ENCODE peak calls at places on chromosomes 2 and 18, in eight cellular contexts. X is fibroblast of the aortic adventitia, G is astrocyte of the cerebellum, V is K562, Q is endothelial cell of umbilical vein, W is tibial nerve, S is breast epithelium, T is ovary. R is an unnamed sample.

GRCh38 chr2:8656160-8656641 is 25.7 kb upstream of the ID2 start:
- DNase-seq in X (peak), G (no peak), V (no peak), Q (no peak), W (no peak), S (no peak), T (no peak), R (peak)

GRCh38 chr2:98692090-98692991 is 38.6 kb downstream of the MGAT4A start:
- DNase-seq in X (no peak), G (no peak), V (no peak), Q (no peak), W (no peak), S (no peak), T (no peak), R (no peak)

GRCh38 chr2:18559941-18560796 is at the start of gene RDH14:
- DNase-seq in X (peak), G (peak), V (peak), Q (peak), W (peak), S (peak), T (peak), R (peak)

GRCh38 chr2:62844311-62845090 is 139.0 kb downstream of the EHBP1 start:
- DNase-seq in X (no peak), G (no peak), V (no peak), Q (no peak), W (no peak), S (no peak), T (no peak), R (no peak)

GRCh38 chr18:32767400-32767799 is 5.4 kb downstream of the KLHL14 start:
- DNase-seq in X (no peak), G (no peak), V (no peak), Q (no peak), W (no peak), S (no peak), T (no peak), R (no peak)

GRCh38 chr18:74375999-74376398 is 60.4 kb downstream of the C18orf63 start:
- DNase-seq in X (no peak), G (no peak), V (no peak), Q (no peak), W (no peak), S (no peak), T (no peak), R (no peak)

GRCh38 chr2:226799211-226799975 is at the start of gene IRS1:
- DNase-seq in X (peak), G (peak), V (peak), Q (peak), W (no peak), S (peak), T (peak), R (peak)

GRCh38 chr2:120299561-120299960 is 46.4 kb upstream of the INHBB start:
- DNase-seq in X (no peak), G (no peak), V (no peak), Q (no peak), W (no peak), S (no peak), T (no peak), R (no peak)

GRCh38 chr2:105680357-105680756 is 64.4 kb upstream of the NCK2 start:
- DNase-seq in X (no peak), G (no peak), V (no peak), Q (no peak), W (no peak), S (no peak), T (no peak), R (no peak)

GRCh38 chr18:67199993-67200617 is 316.4 kb downstream of the DSEL start:
- DNase-seq in X (peak), G (peak), V (no peak), Q (peak), W (no peak), S (no peak), T (no peak), R (peak)

GRCh38 chr18:77106331-77106730 is 26.3 kb downstream of the MBP start:
- DNase-seq in X (no peak), G (no peak), V (peak), Q (no peak), W (no peak), S (no peak), T (no peak), R (no peak)

GRCh38 chr2:8661736-8662135 is 20.1 kb upstream of the ID2 start:
- DNase-seq in X (peak), G (no peak), V (no peak), Q (no peak), W (no peak), S (no peak), T (peak), R (peak)

DNA sequence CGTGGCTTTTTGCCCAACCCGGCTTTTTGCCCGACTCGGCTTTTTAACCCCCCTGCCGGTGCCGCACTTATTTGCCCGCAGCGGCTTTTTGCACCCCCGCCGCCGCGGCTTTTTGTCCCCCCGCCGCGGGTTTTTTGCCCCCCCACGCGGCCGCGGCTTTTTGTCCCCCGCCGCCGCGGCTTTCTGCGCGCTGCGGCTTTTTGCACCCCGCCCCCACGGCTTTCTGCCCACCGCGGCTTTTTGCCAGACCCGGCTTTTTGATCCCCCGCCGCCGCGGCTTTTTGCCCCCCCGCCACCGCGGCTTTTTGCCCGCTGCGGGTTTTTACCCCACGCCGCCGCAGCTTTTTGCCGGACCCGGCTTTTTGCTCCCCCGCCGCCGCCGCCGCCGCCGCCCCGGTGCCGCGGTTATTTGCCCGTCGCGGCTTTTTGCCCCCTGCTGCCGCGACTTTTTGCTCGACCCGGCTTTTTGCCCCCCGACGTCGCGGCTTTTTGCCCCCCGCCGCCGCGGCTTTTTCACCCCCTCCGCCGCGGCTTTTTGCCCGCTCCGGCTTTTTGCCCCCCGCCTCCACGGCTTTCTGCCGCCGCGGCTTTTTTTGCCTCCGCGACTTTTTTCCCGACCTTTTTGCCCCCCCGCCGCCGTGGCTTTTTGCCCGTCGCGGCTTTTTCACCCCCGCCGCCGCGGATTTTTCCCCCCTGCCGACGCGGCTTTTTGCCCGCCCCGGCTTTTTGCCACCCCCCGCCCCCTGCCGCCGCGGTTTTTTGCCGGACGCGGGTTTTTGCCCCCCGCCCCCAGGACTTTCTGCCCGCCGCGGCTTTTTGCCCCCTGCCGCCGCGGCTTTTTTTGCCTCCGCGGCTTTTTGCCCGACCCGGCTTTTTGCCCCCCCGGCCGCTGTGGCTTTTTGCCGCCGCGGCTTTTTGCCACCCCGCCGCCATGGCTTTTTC is 2786.5 kb downstream of the RPIA start:
- DNase-seq in X (no peak), G (peak), V (peak), Q (peak), W (no peak), S (peak), T (peak), R (peak)
- H3K4me3 ChIP-seq in X (peak), G (peak), V (peak), Q (peak), W (peak), S (peak), T (peak), R (peak)

GRCh38 chr2:45237850-45238542 is 228.7 kb upstream of the SIX2 start:
- DNase-seq in X (peak), G (peak), V (no peak), Q (peak), W (no peak), S (no peak), T (no peak), R (peak)
- TF ChIP-seq CTCF in X (peak), G (peak), V (no peak), Q (no peak), W (no peak), S (no peak), T (no peak), R (peak)

DNA sequence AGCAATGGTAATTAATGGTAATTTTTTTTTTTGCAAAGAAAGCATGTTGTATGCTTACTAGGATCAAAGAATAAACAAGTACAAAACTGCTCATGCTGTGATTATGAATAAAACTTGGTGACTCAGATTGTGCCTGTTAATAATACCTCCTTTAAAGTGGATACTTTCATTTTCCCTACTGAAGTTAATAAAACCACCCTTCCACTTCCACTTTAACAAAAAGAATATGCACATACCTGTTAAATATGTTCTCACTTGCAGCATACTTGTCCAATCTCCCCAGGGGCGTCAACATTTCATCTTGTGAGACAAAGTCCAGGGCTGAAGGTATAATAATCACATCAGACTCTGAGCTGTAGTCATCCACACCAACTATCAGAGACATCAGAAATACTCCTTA is 19.6 kb downstream of the PPP4R1 start:
- DNase-seq in X (no peak), G (no peak), V (no peak), Q (no peak), W (no peak), S (no peak), T (no peak), R (no peak)
- H3K4me3 ChIP-seq in X (no peak), G (no peak), V (no peak), Q (no peak), W (no peak), S (no peak), T (no peak), R (no peak)

GRCh38 chr2:27025281-27025800 is 7.4 kb upstream of the TMEM214 start:
- DNase-seq in X (no peak), G (no peak), V (no peak), Q (no peak), W (no peak), S (no peak), T (no peak), R (no peak)

GRCh38 chr2:27024812-27025211 is 8.0 kb upstream of the TMEM214 start:
- DNase-seq in X (no peak), G (no peak), V (no peak), Q (no peak), W (no peak), S (no peak), T (no peak), R (no peak)

GRCh38 chr2:27025861-27026851 is 6.6 kb upstream of the TMEM214 start:
- DNase-seq in X (no peak), G (no peak), V (no peak), Q (no peak), W (no peak), S (no peak), T (no peak), R (no peak)

GRCh38 chr2:27023740-27024139 is 9.0 kb upstream of the TMEM214 start:
- DNase-seq in X (no peak), G (no peak), V (no peak), Q (no peak), W (no peak), S (no peak), T (no peak), R (no peak)

GRCh38 chr2:27024188-27024587 is 8.6 kb upstream of the TMEM214 start:
- DNase-seq in X (no peak), G (no peak), V (no peak), Q (no peak), W (no peak), S (no peak), T (no peak), R (no peak)
- TF ChIP-seq CTCF in X (no peak), G (peak), V (peak), Q (no peak), W (no peak), S (no peak), T (no peak), R (peak)

GRCh38 chr2:10449481-10449831 is 1.3 kb upstream of the ODC1 start:
- DNase-seq in X (no peak), G (no peak), V (peak), Q (no peak), W (no peak), S (no peak), T (no peak), R (no peak)

GRCh38 chr2:10451819-10452218 is 3.7 kb upstream of the ODC1 start:
- DNase-seq in X (no peak), G (no peak), V (no peak), Q (no peak), W (no peak), S (no peak), T (no peak), R (no peak)

GRCh38 chr2:10448646-10449480 is 736 bp upstream of the ODC1 start:
- DNase-seq in X (peak), G (peak), V (peak), Q (peak), W (no peak), S (peak), T (no peak), R (peak)

GRCh38 chr2:10448208-10448645 is at the start of gene ODC1:
- DNase-seq in X (peak), G (peak), V (peak), Q (peak), W (peak), S (peak), T (peak), R (peak)

GRCh38 chr2:10449838-10450691 is 1.9 kb upstream of the ODC1 start:
- DNase-seq in X (no peak), G (no peak), V (no peak), Q (no peak), W (no peak), S (no peak), T (peak), R (no peak)
- H3K4me3 ChIP-seq in X (peak), G (no peak), V (peak), Q (no peak), W (no peak), S (no peak), T (no peak), R (no peak)

DNA sequence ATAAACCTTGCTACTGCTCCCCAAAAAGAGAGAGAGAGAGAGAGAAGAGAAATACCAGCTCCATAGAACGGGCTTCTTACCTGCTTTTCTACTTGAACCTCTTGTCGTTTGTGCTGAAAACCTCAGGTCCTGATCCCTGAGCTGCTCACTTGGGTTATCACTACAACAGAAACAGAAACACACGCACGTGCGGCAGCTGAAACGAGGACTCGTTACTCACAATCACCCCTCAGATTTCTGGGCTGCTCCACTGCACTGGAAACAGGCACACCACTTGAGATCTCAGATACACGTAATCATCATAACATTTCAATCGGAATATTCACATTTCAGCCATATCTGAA is 48.2 kb upstream of the GPC1 start:
- DNase-seq in X (no peak), G (no peak), V (no peak), Q (no peak), W (no peak), S (no peak), T (no peak), R (no peak)
- TF ChIP-seq CTCF in X (no peak), G (no peak), V (no peak), Q (no peak), W (no peak), S (no peak), T (no peak), R (no peak)

DNA sequence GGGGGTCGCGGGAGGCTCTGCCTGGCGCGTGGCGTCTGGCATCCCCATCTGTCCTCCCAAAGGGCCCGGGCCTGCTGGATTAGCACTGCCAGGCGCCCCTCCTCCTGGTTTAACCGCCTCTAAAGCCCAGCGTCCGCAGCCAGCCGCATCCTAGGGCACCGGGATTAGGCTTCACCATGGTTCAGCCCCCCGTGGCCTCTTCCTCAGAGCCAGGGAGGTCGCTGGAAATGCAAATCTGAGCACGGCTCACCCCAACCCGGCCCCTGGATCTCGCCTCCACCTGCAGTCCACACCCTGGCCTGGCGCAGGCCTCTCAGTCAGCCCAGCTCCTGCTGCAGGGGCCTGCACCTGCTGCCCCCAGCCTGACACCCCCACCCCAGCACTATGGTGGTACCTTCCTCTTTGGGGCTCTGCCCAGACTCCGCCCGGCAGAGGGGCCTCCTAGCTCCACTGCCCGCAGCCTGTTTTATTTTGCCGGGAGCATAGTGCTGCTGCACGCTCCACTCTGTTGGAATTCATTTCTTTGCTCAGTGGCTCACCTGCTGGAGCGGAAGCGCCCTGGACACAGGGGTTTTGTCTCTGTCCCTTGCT is 13.2 kb downstream of the PRELID3A start:
- DNase-seq in X (no peak), G (no peak), V (no peak), Q (no peak), W (no peak), S (no peak), T (peak), R (peak)
- H3K4me3 ChIP-seq in X (peak), G (peak), V (no peak), Q (no peak), W (peak), S (peak), T (peak), R (no peak)

GRCh38 chr18:5874336-5874735 is 21.0 kb downstream of the TMEM200C start:
- DNase-seq in X (no peak), G (no peak), V (no peak), Q (no peak), W (no peak), S (no peak), T (no peak), R (no peak)

GRCh38 chr18:5872886-5873285 is 22.4 kb downstream of the TMEM200C start:
- DNase-seq in X (no peak), G (no peak), V (no peak), Q (no peak), W (no peak), S (no peak), T (no peak), R (no peak)

GRCh38 chr18:5865521-5865920 is 29.8 kb downstream of the TMEM200C start:
- DNase-seq in X (no peak), G (no peak), V (no peak), Q (no peak), W (no peak), S (no peak), T (no peak), R (no peak)

DNA sequence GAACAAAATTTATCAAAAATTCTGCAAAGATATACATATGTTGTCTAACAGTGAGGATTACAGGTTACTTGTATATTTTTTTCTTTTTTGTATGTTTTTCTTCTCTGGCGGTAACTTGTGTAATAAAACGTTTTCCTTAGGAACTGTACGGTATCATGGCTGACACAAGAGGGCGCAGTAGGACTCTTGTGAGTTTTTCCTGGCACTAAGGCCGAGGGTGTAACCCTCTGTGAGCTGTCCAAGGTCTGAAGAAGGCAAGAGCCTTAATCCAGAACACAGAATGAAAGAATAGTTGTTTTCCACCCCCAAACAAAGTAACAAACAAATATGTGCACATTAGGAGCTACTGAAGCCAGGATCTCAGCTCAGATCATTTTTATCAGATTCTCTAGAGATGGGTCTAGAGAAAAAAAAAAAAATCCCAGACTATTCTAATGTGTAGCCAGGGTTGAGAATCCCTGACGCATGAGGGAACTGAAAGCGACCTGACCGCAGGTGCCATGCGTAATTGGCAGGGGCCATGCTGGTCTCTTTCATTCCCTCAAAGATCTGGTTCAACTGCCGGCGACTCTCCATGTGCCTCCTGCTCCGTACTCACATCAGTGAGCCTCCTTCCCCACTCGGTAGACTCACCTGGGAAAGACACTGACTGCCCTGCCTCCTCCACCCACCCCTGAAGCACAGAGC is 27.0 kb downstream of the TMEM200C start:
- DNase-seq in X (peak), G (peak), V (peak), Q (peak), W (peak), S (no peak), T (peak), R (peak)
- TF ChIP-seq CTCF in X (peak), G (peak), V (peak), Q (peak), W (peak), S (peak), T (peak), R (peak)